ENCODE peak calls at places on chromosomes 12 and 14, in seven cellular contexts. Z, I, N, L, B, M and O are unnamed samples.

GRCh38 chr14:100629696-100630095 is 42.5 kb upstream of the BEGAIN start:
- DNase-seq in Z (no peak), I (no peak), N (no peak), L (no peak), B (no peak), M (no peak), O (no peak)

GRCh38 chr14:104093366-104094055 is 8.0 kb downstream of the ASPG start:
- DNase-seq in Z (no peak), I (no peak), N (no peak), L (no peak), B (no peak), M (peak), O (no peak)

GRCh38 chr14:91298576-91298975 is 54.1 kb upstream of the GPR68 start:
- DNase-seq in Z (no peak), I (no peak), N (no peak), L (no peak), B (no peak), M (no peak), O (no peak)

GRCh38 chr12:124964251-124964650 is 24.7 kb downstream of the DHX37 start:
- DNase-seq in Z (no peak), I (no peak), N (no peak), L (no peak), B (no peak), M (no peak), O (no peak)

GRCh38 chr12:51403159-51403558 is 12.0 kb upstream of the GALNT6 start:
- DNase-seq in Z (no peak), I (peak), N (no peak), L (no peak), B (no peak), M (no peak), O (no peak)

GRCh38 chr14:103078420-103078749 is 5.6 kb upstream of the LBHD2 start:
- DNase-seq in Z (peak), I (peak), N (peak), L (peak), B (peak), M (peak), O (peak)

GRCh38 chr12:80634903-80635302 is 72.5 kb upstream of the MYF6 start:
- DNase-seq in Z (no peak), I (peak), N (no peak), L (no peak), B (no peak), M (no peak), O (no peak)

GRCh38 chr14:52949711-52950409 is 990 bp downstream of the FERMT2 start:
- DNase-seq in Z (no peak), I (peak), N (peak), L (peak), B (peak), M (no peak), O (no peak)

GRCh38 chr14:21104448-21105060 is 3.7 kb downstream of the TMEM253 start:
- DNase-seq in Z (peak), I (peak), N (peak), L (peak), B (peak), M (peak), O (peak)

GRCh38 chr12:108583971-108584370 is 13.9 kb downstream of the TMEM119 start:
- DNase-seq in Z (no peak), I (no peak), N (no peak), L (no peak), B (no peak), M (no peak), O (no peak)

GRCh38 chr14:53064461-53064860 is 88.7 kb downstream of the DDHD1 start:
- DNase-seq in Z (no peak), I (no peak), N (no peak), L (no peak), B (no peak), M (no peak), O (no peak)

GRCh38 chr14:63045612-63046320 is 508 bp upstream of the KCNH5 start:
- DNase-seq in Z (peak), I (peak), N (peak), L (peak), B (peak), M (no peak), O (no peak)

GRCh38 chr12:94560416-94561221 is 89.7 kb downstream of the TMCC3 start:
- DNase-seq in Z (no peak), I (peak), N (no peak), L (peak), B (peak), M (peak), O (no peak)

GRCh38 chr12:54258286-54258685 is 21.6 kb downstream of the CBX5 start:
- DNase-seq in Z (no peak), I (no peak), N (no peak), L (peak), B (no peak), M (no peak), O (no peak)

GRCh38 chr12:124764451-124764850 is 99.2 kb downstream of the SCARB1 start:
- DNase-seq in Z (no peak), I (peak), N (no peak), L (peak), B (no peak), M (peak), O (peak)

GRCh38 chr12:127888948-127889347 is 378.0 kb upstream of the TMEM132C start:
- DNase-seq in Z (no peak), I (no peak), N (no peak), L (peak), B (no peak), M (no peak), O (no peak)

GRCh38 chr12:12088761-12089160 is 18.0 kb downstream of the BCL2L14 start:
- DNase-seq in Z (no peak), I (no peak), N (no peak), L (peak), B (no peak), M (no peak), O (no peak)

GRCh38 chr12:31323466-31324115 is 2.4 kb downstream of the SINHCAF start:
- DNase-seq in Z (peak), I (no peak), N (peak), L (no peak), B (no peak), M (peak), O (peak)

GRCh38 chr12:52168019-52168717 is 23.6 kb downstream of the KRT80 start:
- DNase-seq in Z (no peak), I (peak), N (peak), L (peak), B (no peak), M (peak), O (no peak)

GRCh38 chr12:98645572-98646067 is 530 bp downstream of the APAF1 start:
- DNase-seq in Z (no peak), I (peak), N (peak), L (peak), B (peak), M (peak), O (peak)

GRCh38 chr14:24297190-24297964 is 2.2 kb downstream of the DHRS1 start:
- DNase-seq in Z (no peak), I (peak), N (no peak), L (peak), B (no peak), M (no peak), O (no peak)

GRCh38 chr14:99659333-99659741 is 14.4 kb downstream of the HHIPL1 start:
- DNase-seq in Z (no peak), I (no peak), N (no peak), L (no peak), B (no peak), M (no peak), O (no peak)

GRCh38 chr12:30691122-30691879 is 4.4 kb downstream of the IPO8 start:
- DNase-seq in Z (no peak), I (peak), N (no peak), L (peak), B (peak), M (no peak), O (no peak)

GRCh38 chr14:99715266-99716000 is 31.3 kb downstream of the CYP46A1 start:
- DNase-seq in Z (no peak), I (no peak), N (no peak), L (no peak), B (no peak), M (no peak), O (no peak)

GRCh38 chr12:106281056-106281782 is 21.3 kb upstream of the TCP11L2 start:
- DNase-seq in Z (no peak), I (no peak), N (no peak), L (no peak), B (no peak), M (no peak), O (no peak)